ENCODE peak calls at places on chromosomes 2 and 18, in seven cellular contexts. Y is prostate gland, K is A549, I is uterus, C is astrocyte of the spinal cord, W is HCT116, V is epithelial cell of esophagus. J is an unnamed sample.
A peak's percentile ranks its signal among the peaks of the same experiment; 100 is the strongest.

GRCh38 chr2:233464056-233464455 is 102.5 kb downstream of the USP40 start:
- DNase-seq in Y (no peak), C (no peak), W (no peak), I (no peak), V (no peak), K (no peak), J (no peak)

GRCh38 chr18:48920408-48921038 is 30.2 kb downstream of the SMAD7 start:
- DNase-seq in V (no peak), Y (no peak), W (no peak), I (peak; percentile 9), C (no peak), K (no peak), J (no peak)

GRCh38 chr2:170842785-170843184 is 26.1 kb downstream of the GAD1 start:
- DNase-seq in I (no peak), K (no peak), W (no peak), V (peak; percentile 42), C (peak; percentile 29), Y (no peak), J (no peak)

GRCh38 chr18:62566199-62566598 is 43.4 kb downstream of the ZCCHC2 start:
- DNase-seq in V (peak; percentile 24), W (no peak), Y (peak; percentile 32), K (peak; percentile 13), I (no peak), C (peak; percentile 16), J (no peak)

GRCh38 chr2:206250041-206250897 is 24.2 kb upstream of the ZDBF2 start:
- DNase-seq in K (peak; percentile 69), C (no peak), Y (no peak), I (no peak), W (no peak), V (peak; percentile 24), J (no peak)

GRCh38 chr2:30368258-30368657 is 78.8 kb upstream of the LCLAT1 start:
- DNase-seq in Y (no peak), K (no peak), C (peak; percentile 71), V (no peak), I (peak; percentile 50), W (no peak), J (no peak)

GRCh38 chr2:131105156-131105949 is at the start of gene PLEKHB2:
- DNase-seq in W (peak; percentile 83), V (peak; percentile 86), Y (peak; percentile 85), I (peak; percentile 94), C (peak; percentile 94), K (peak; percentile 80), J (no peak)

GRCh38 chr18:12656671-12657047 is 1.2 kb downstream of the SPIRE1 start:
- DNase-seq in K (no peak), Y (no peak), C (peak; percentile 43), I (no peak), V (no peak), W (no peak), J (no peak)

GRCh38 chr2:10935953-10936942 is 24.5 kb downstream of the KCNF1 start:
- DNase-seq in K (peak; percentile 99), V (peak; percentile 94), W (peak; percentile 94), I (no peak), C (peak; percentile 97), Y (no peak), J (peak; percentile 7)

DNA sequence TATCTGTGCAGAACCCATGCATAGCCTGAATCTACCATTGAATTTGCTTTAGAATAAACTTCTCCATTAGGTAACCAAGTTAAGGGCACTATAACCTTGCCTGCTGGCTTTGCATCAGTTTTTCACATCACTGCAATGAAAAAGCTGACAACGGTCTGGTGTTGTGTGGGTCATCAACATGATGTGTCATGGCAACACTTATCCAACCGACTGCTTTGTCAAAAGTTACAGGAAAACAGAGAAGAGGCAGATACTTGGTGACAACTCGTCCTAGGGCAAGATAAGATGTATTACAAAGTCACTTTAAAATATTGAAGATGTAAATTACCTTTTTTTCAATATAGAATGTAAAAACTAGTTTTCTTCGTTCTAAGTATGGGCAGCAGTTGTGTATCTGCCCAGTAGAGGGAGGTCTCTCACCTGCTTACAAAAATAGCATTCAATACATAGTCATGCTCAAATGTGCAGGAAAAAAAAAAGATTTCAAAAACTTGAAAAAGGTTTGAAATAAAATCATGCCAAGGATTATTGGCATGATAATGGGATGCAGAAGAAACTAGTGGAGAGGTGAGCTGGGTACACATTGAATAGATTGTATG is 96.3 kb downstream of the EVA1A start:
- DNase-seq in W (peak; percentile 3), C (peak; percentile 59), K (peak; percentile 6), V (peak; percentile 49), I (no peak), Y (no peak), J (no peak)
- TF ChIP-seq CTCF in W (peak; percentile 78), C (peak; percentile 87), K (peak; percentile 79), V (peak; percentile 89), I (peak; percentile 38), Y (peak; percentile 74), J (peak; percentile 76)

DNA sequence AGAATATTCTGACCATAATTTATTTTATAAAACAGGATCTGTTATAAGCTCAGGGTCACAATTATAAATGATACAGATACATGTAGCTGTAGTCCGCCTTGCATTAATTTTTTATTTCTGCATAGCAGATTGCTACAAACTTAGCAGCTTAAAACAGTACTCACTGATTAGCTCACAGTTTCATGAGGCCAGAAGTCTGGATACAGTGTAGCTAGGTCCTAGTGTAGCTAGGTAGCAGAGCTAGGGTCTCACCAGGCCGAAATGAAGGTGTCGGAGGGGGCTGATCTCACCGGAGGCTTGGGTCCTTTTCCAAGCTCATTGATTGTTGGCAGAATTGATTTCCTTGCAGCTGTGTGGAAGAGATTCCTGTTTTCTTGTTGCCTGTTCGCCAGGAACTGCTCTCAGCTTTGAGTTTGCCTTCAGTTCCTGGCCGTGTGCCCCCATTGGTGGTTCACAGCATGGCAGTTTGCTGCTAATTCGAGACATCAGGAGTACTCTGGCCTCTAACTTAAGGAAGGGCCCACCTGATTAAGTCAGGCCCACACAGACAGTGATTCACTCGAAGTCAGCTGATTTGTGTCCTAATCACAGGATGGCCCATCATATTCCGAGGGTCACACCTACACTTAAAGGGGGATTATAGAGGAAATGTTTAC is 18.4 kb downstream of the NAPG start:
- DNase-seq in I (no peak), V (no peak), C (no peak), W (no peak), K (no peak), Y (no peak), J (no peak)
- TF ChIP-seq CTCF in I (no peak), V (no peak), C (no peak), W (no peak), K (no peak), Y (no peak), J (no peak)

GRCh38 chr18:10231220-10231619 is 223.2 kb upstream of the APCDD1 start:
- DNase-seq in V (no peak), W (no peak), C (no peak), K (no peak), Y (no peak), I (no peak), J (no peak)

GRCh38 chr18:10228380-10228779 is 226.1 kb upstream of the APCDD1 start:
- DNase-seq in W (no peak), V (no peak), I (no peak), K (no peak), C (no peak), Y (no peak), J (no peak)

GRCh38 chr18:10232062-10232461 is 222.4 kb upstream of the APCDD1 start:
- DNase-seq in Y (no peak), I (no peak), W (no peak), K (no peak), C (no peak), V (no peak), J (no peak)

GRCh38 chr18:10226971-10227370 is 227.5 kb upstream of the APCDD1 start:
- DNase-seq in K (no peak), I (no peak), Y (no peak), W (no peak), C (no peak), V (no peak), J (no peak)

DNA sequence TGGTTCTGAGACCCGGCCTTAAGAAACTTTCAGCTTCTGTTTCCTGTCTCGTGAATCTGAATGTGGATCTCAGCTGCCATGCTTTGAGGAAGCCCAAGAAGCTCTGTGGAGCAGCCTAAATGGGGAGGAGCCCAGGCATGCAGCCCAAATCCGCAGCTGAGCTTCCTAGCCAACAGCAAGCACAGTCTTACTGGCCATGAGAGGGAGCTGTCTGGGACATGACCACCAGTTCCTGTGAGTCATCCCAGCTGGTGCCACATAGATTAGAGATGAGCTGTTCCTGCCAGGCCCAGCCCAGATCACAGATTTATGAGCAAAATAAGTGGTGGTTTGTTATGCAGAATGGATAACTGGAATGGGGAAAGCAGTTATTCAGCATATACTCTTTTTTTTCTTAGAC is 224.4 kb upstream of the APCDD1 start:
- DNase-seq in I (no peak), C (peak; percentile 78), V (peak; percentile 90), K (no peak), Y (no peak), W (peak; percentile 44), J (no peak)
- TF ChIP-seq CTCF in I (no peak), C (peak; percentile 12), V (peak; percentile 37), K (no peak), Y (no peak), W (peak; percentile 15), J (no peak)

DNA sequence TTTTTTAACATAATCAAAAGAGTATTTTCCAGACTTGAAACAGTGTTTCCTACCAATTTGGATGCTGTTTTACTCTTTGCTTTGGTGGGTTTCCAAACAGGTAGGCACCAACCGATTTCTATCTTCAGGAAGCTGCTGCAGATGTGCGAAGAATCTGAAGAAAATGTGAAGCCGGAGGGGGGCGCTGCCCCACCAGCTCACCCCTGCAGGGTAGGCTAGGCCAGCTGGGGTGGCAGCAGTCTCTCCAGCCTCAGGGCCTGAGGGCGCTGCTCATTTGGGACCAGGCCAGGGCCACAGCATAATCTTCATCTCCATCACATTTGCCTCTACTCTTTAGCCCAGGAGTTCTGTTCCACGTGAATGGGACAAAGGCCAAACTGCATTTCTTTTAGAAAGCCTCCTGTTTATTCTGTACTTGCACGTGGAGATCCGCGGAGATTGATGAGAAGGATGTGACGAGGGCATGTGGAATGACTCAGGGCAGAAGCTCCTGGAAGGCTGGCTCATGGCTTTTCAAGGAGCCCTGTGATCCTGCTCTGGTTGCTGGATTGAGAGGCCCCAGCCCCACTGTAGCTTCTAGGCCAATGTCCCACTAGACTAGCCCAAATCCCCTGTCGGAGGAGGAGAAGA is 84.2 kb upstream of the FAM136A start:
- DNase-seq in V (peak; percentile 68), I (no peak), Y (no peak), W (no peak), K (no peak), C (no peak), J (no peak)
- TF ChIP-seq CTCF in V (no peak), I (no peak), Y (no peak), W (no peak), K (no peak), C (no peak), J (no peak)

DNA sequence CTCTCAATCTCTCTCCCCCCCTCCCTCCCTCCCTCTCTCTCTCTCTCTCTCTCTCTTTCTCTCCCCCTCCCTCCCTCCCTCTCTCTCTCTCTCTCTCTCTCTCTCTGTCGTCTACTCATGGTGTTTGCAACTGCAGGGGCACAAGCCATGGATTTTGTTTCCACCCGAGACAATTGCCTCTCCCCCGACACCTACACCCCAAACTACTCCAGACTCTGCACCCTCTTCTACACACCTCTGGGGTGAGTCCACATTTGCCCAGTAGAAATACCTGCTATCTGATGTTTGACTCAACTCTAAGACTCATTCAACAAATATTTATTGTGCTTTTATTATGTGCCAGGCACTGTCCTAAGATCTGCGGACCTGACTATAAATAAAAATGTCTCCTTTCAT is 93.7 kb downstream of the TMEM17 start:
- DNase-seq in I (no peak), V (peak; percentile 68), C (peak; percentile 27), K (no peak), Y (no peak), W (no peak), J (no peak)
- TF ChIP-seq CTCF in I (no peak), V (no peak), C (no peak), K (no peak), Y (no peak), W (no peak), J (no peak)

J was measured in LNCaP clone FGC.